ENCODE peak calls at places on chromosomes 4 and X, in six cellular contexts. N, Q, B, Z, O and X are unnamed samples.
A peak's percentile ranks its signal among the peaks of the same experiment; 100 is the strongest.

GRCh38 chr4:184936071-184936470 is 82.2 kb upstream of the HELT start:
- DNase-seq in N (no peak), Q (no peak), B (no peak), Z (no peak), O (no peak), X (no peak)

GRCh38 chr4:127995776-127996175 is 30.6 kb downstream of the ABHD18 start:
- DNase-seq in N (no peak), Q (no peak), B (no peak), Z (no peak), O (peak; percentile 44), X (peak; percentile 82)

GRCh38 chr4:186936496-186937375 is 213.1 kb upstream of the FAT1 start:
- DNase-seq in N (no peak), Q (no peak), B (no peak), Z (no peak), O (peak; percentile 87), X (no peak)

GRCh38 chr4:1169171-1169671 is 3.2 kb downstream of the SPON2 start:
- DNase-seq in N (peak; percentile 63), Q (no peak), B (no peak), Z (no peak), O (no peak), X (peak; percentile 59)

GRCh38 chr4:148648599-148648998 is 206.4 kb upstream of the NR3C2 start:
- DNase-seq in N (no peak), Q (no peak), B (no peak), Z (no peak), O (no peak), X (no peak)

GRCh38 chrX:126165721-126166401 is at the start of gene DCAF12L2:
- DNase-seq in N (no peak), Q (no peak), B (peak; percentile 57), Z (no peak), O (peak; percentile 4), X (peak; percentile 65)

GRCh38 chrX:153889123-153889522 is 3.1 kb upstream of the L1CAM start:
- DNase-seq in N (no peak), Q (no peak), B (no peak), Z (no peak), O (no peak), X (no peak)

GRCh38 chr4:121784975-121785374 is 16.1 kb upstream of the EXOSC9 start:
- DNase-seq in N (no peak), Q (no peak), B (peak; percentile 67), Z (no peak), O (peak; percentile 73), X (no peak)

GRCh38 chrX:70196961-70197805 is 19.9 kb downstream of the DGAT2L6 start:
- DNase-seq in N (no peak), Q (peak; percentile 16), B (no peak), Z (peak; percentile 51), O (peak; percentile 77), X (peak; percentile 31)

GRCh38 chr4:1752284-1753041 is 31.1 kb downstream of the TACC3 start:
- DNase-seq in N (no peak), Q (no peak), B (no peak), Z (peak; percentile 44), O (no peak), X (peak; percentile 86)

GRCh38 chrX:100980608-100981497 is 11.3 kb downstream of the ARL13A start:
- DNase-seq in N (no peak), Q (no peak), B (no peak), Z (peak; percentile 65), O (peak; percentile 60), X (peak; percentile 85)

GRCh38 chrX:66022742-66023725 is 16.8 kb downstream of the VSIG4 start:
- DNase-seq in N (no peak), Q (no peak), B (no peak), Z (no peak), O (peak; percentile 7), X (no peak)

GRCh38 chr4:150656882-150657281 is 74.9 kb downstream of the MAB21L2 start:
- DNase-seq in N (no peak), Q (no peak), B (no peak), Z (no peak), O (peak; percentile 12), X (no peak)

GRCh38 chr4:83516042-83516772 is 19.7 kb upstream of the GPAT3 start:
- DNase-seq in N (no peak), Q (no peak), B (no peak), Z (no peak), O (peak; percentile 19), X (no peak)

GRCh38 chrX:69503835-69504625 is at the start of gene NALF2:
- DNase-seq in N (no peak), Q (no peak), B (peak; percentile 70), Z (peak; percentile 58), O (peak; percentile 76), X (peak; percentile 80)

GRCh38 chr4:95381843-95382580 is 166.8 kb downstream of the UNC5C start:
- DNase-seq in N (no peak), Q (no peak), B (no peak), Z (no peak), O (no peak), X (no peak)

GRCh38 chrX:144566592-144566991 is 680.7 kb upstream of the SPANXN1 start:
- DNase-seq in N (no peak), Q (no peak), B (no peak), Z (no peak), O (no peak), X (no peak)

GRCh38 chr4:9996319-9997110 is 24.8 kb downstream of the SLC2A9 start:
- DNase-seq in N (no peak), Q (no peak), B (peak; percentile 14), Z (peak; percentile 22), O (peak; percentile 13), X (no peak)

GRCh38 chrX:39261446-39262147 is 460.3 kb downstream of the MID1IP1 start:
- DNase-seq in N (no peak), Q (no peak), B (no peak), Z (no peak), O (peak; percentile 26), X (no peak)

GRCh38 chr4:2040391-2041233 is 18.5 kb upstream of the NAT8L start:
- DNase-seq in N (peak; percentile 53), Q (no peak), B (no peak), Z (no peak), O (no peak), X (no peak)

GRCh38 chrX:74238771-74239170 is 65.2 kb upstream of the ZCCHC13 start:
- DNase-seq in N (no peak), Q (no peak), B (no peak), Z (no peak), O (no peak), X (no peak)

GRCh38 chr4:124483043-124483906 is 229.3 kb downstream of the ANKRD50 start:
- DNase-seq in N (no peak), Q (no peak), B (no peak), Z (no peak), O (no peak), X (no peak)

GRCh38 chrX:134764202-134764785 is 106.0 kb upstream of the PLAC1 start:
- DNase-seq in N (no peak), Q (no peak), B (no peak), Z (no peak), O (peak; percentile 82), X (no peak)

GRCh38 chr4:159297088-159297487 is 194.2 kb downstream of the RAPGEF2 start:
- DNase-seq in N (no peak), Q (no peak), B (no peak), Z (no peak), O (no peak), X (no peak)

GRCh38 chr4:8248091-8248490 is 21.5 kb upstream of the HTRA3 start:
- DNase-seq in N (no peak), Q (no peak), B (no peak), Z (no peak), O (peak; percentile 85), X (no peak)

GRCh38 chr4:8739357-8739756 is 132.3 kb downstream of the HMX1 start:
- DNase-seq in N (no peak), Q (no peak), B (peak; percentile 34), Z (no peak), O (no peak), X (peak; percentile 14)

GRCh38 chr4:17688011-17688441 is 73.6 kb downstream of the MED28 start:
- DNase-seq in N (no peak), Q (no peak), B (no peak), Z (no peak), O (no peak), X (no peak)

DNA sequence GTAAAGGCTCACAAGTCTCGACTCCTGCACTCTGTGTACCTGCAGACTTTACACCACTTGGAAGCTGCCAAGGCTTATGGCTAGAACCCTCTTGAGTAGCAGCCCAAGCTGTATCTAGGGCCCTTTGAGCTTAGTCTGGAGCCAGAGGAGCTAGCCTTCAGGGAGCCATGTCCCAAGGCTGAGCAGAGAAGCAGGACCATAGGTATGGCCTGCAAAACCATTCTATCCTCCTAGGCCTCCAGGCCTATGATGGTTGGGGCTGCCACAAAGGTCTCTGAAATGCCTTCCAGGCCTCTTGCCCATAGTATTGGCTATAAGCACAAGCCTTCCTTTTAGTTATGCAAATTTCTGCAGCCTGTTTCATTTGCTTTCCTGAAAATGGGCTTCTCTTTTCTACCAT is 380.7 kb upstream of the CPXCR1 start:
- DNase-seq in N (no peak), Q (no peak), B (no peak), Z (no peak), O (no peak), X (no peak)
- TF ChIP-seq POLR2A in N (no peak), Q (no peak), B (no peak), Z (no peak), O (no peak), X (no peak)

GRCh38 chr4:73451404-73451803 is 15.4 kb downstream of the AFP start:
- DNase-seq in N (no peak), Q (no peak), B (no peak), Z (no peak), O (peak; percentile 4), X (no peak)
- TF ChIP-seq EP300 in N (no peak), Q (no peak), B (no peak), Z (no peak), O (no peak), X (no peak)

DNA sequence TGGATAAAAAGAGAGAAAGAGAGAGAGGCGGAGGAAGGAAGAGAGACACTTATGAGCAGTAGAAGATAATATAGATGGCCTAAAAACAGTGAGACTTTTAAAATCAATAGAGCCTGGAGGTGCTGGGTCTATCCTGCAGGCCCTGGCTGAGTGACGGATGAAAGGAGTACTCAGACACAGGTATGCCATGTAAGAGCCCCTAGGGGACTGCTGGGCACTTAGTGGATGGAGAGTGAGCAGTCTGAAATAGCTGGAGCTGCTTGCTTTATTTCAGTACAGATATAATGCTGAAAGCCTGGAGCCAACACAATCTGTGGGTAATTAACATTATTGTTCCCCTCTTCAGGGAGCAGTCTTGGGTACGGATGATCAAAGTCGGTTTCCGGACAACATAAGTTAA is 578.6 kb downstream of the SPOCK3 start:
- DNase-seq in N (no peak), Q (no peak), B (no peak), Z (no peak), O (no peak), X (no peak)
- H3K4me1 ChIP-seq in N (no peaks in the 10 kb centered on the region), Q (no peaks in the 10 kb centered on the region), B (no peaks in the 10 kb centered on the region), Z (no peaks in the 10 kb centered on the region), O (no peaks in the 10 kb centered on the region), X (no peaks in the 10 kb centered on the region)

GRCh38 chr4:70901984-70902576 is at the start of gene MOB1B:
- DNase-seq in N (peak; percentile 92), Q (peak; percentile 71), B (peak; percentile 92), Z (peak; percentile 84), O (peak; percentile 81), X (peak; percentile 92)
- TF ChIP-seq POLR2A in N (no peak), Q (peak; percentile 70), B (no peak), Z (no peak), O (peak; percentile 55), X (no peak)